ENCODE peak calls at places on chromosomes 16 and 17, in six cellular contexts. C, P, Z, H, V and I are unnamed samples. For H3K36me3, the result is how much of the 10 kb centered on the place peaks cover.

GRCh38 chr17:33978889-33979288 is 276.2 kb upstream of the CCL2 start:
- DNase-seq in Z (no peak), V (no peak), P (no peak), C (no peak), H (no peak), I (no peak)

GRCh38 chr16:86966781-86967180 is 350.4 kb downstream of the C16orf95 start:
- DNase-seq in V (peak), C (no peak), Z (no peak), P (no peak), H (no peak), I (no peak)

GRCh38 chr16:57530104-57530522 is 6.3 kb downstream of the CCDC102A start:
- DNase-seq in P (peak), H (peak), C (no peak), Z (no peak), V (peak), I (no peak)

GRCh38 chr17:2792541-2793169 is 3.6 kb upstream of the RAP1GAP2 start:
- DNase-seq in H (no peak), Z (no peak), V (no peak), P (no peak), C (no peak), I (no peak)

GRCh38 chr17:81573794-81574642 is 21.9 kb upstream of the FAAP100 start:
- DNase-seq in C (no peak), H (no peak), P (no peak), V (no peak), Z (no peak), I (no peak)

GRCh38 chr17:78671607-78672404 is 94.6 kb upstream of the DNAH17 start:
- DNase-seq in Z (no peak), P (no peak), C (no peak), V (no peak), H (no peak), I (no peak)

GRCh38 chr17:73356561-73357170 is 44.9 kb upstream of the CDC42EP4 start:
- DNase-seq in P (no peak), H (no peak), Z (no peak), V (no peak), C (no peak), I (no peak)

GRCh38 chr17:80018917-80019651 is 16.6 kb downstream of the TBC1D16 start:
- DNase-seq in V (no peak), H (no peak), P (no peak), C (no peak), Z (no peak), I (no peak)

GRCh38 chr16:70253291-70254094 is 1.8 kb upstream of the EXOSC6 start:
- DNase-seq in Z (peak), P (peak), C (no peak), H (peak), V (peak), I (peak)
- H3K36me3 ChIP-seq in Z (under half), P (under half), C (under half), H (under half), V (under half), I (under half)

GRCh38 chr16:49687603-49688002 is 168.3 kb downstream of the ZNF423 start:
- DNase-seq in V (no peak), Z (no peak), H (no peak), P (no peak), C (no peak), I (no peak)
- H3K36me3 ChIP-seq in V (under half), Z (under half), H (under half), P (under half), C (under half), I (under half)

DNA sequence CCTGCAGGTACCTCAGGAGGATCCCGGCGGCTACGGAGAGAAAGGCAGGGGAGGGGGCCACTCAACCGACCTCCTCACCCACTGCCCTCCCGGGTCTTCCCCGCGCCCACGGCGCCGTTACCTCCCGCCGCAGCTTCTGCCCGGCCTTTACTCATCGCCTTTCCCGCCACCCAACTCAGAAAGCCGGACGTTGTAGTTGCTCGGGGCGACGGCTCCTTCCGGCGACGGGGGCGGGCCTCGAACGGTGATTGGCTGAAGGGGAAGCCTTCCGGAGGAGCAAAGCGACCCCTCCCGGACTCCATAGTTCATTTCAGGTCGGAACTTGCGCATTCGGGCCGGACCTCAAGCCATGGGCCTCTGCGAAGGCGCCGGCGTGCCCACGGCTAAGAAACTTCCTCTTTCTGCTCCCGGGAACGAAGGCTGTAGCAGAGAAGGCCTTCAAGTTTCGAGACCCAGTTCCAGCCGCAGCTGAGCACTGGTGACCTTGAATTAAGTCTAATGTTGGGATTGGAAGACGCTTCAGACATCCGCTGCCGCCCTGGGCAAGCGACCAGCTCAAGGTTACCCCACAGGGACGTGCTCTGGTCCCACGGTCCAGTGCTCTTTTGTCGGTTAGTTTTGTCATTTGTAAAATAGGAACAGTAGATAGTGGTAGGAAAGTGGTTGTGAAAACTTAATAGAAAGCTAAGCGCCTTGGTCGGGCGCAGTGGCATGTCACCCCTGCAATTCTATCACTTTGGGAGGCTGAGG is at the start of gene PSMC3IP:
- DNase-seq in P (peak), H (peak), C (peak), V (peak), Z (peak), I (peak)
- H3K36me3 ChIP-seq in P (under half), H (under half), C (under half), V (under half), Z (under half), I (under half)

GRCh38 chr17:75793453-75793852 is 8.8 kb downstream of the UNK start:
- DNase-seq in V (no peak), H (no peak), C (no peak), Z (no peak), P (no peak), I (no peak)

GRCh38 chr17:75799402-75799801 is 14.8 kb downstream of the UNK start:
- DNase-seq in C (no peak), H (no peak), Z (no peak), V (peak), P (no peak), I (no peak)

GRCh38 chr17:75791251-75791650 is 6.6 kb downstream of the UNK start:
- DNase-seq in V (no peak), P (no peak), C (no peak), Z (no peak), H (no peak), I (no peak)

DNA sequence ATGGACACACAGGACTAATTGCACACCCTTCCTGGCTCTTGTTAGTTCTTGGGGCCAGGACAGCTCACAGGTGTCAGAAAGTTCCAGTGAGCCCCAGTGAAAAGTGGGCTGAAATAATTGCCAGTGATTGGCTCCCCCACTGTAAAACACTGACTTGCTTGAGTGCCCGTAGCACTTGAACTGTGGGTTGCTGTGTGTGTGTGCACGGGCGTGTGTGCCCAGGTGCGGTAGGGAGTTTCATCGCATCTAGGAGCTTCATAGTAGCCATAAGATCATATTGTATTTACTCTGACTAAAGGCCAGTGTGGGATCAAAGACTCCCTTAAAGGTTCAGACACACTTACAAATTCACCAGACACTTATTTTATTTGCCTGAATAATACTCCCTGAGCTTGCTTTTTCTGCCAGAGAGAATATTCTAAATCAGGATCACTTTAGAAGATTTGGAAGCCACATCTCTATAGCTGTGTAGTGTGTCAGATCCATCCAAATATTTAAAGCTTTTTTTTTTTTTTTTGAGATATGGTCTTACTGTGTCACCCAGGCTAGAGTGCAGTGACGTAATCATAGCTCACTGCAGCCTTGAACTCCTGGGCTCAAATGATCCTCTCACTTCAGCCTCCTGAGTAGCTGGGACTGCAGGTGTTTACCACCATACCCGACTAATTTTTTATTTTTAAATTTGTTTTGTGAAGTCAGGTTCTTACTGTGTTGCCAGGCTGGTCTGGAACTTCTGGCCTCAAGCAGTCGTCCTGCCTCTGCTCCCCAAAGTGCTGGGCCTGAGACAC is 11.4 kb downstream of the UNK start:
- DNase-seq in Z (peak), P (no peak), H (no peak), C (no peak), V (peak), I (no peak)
- H3K36me3 ChIP-seq in Z (under half), P (under half), H (under half), C (under half), V (under half), I (under half)

DNA sequence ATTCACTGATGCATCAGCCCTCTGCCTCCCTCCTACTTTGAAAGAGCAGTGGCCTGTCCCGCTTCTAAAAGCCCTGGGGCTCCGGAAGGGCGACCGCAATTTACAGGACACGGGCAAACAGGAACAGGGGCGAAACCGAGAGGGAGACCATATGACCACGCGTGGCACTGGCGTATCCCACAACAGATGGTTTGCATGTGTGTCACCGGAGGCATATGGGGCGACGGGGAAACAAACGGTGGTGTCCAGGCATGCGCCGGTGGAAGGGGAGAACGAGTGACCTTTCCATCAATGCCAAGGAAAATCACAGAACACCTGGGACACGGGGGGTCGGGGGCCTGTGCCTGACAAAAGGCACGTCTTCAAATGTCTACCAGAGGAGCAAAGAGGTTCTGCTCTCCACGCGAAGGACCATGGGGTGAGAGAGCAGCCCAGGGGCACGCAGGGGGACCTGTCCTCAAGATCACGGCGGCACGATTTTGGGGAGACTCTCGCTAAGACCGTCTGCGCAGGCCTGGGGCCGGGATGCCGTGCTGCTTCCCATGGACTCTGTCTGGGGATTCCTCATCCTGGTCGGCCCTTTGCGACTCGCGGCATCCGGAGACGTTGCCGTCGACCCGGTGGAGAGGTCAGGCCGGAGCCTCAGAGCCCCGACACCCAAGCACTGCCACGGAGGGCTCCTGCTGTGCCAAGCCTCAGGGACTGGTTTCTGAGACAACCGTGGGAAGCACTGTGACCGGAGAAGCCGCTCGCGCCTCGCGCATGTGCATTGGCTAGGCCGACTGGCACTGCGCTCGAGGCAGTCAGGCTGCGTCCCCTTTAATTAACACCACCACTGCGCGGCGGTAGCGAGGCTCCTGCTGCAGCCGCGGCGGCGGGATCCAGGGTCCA is 12.8 kb upstream of the KCNJ18 start:
- DNase-seq in P (no peak), C (no peak), Z (no peak), V (peak), H (no peak), I (no peak)
- H3K36me3 ChIP-seq in P (under half), C (under half), Z (under half), V (under half), H (under half), I (under half)

GRCh38 chr16:31080035-31080629 is 5.9 kb downstream of the ZNF646 start:
- DNase-seq in H (no peak), P (no peak), V (peak), C (no peak), Z (no peak), I (no peak)

GRCh38 chr16:31079342-31079944 is 5.2 kb downstream of the ZNF646 start:
- DNase-seq in H (no peak), C (no peak), P (no peak), Z (no peak), V (no peak), I (no peak)

GRCh38 chr16:31081428-31082351 is 7.1 kb downstream of the PRSS53 start:
- DNase-seq in V (no peak), Z (no peak), C (no peak), P (no peak), H (no peak), I (no peak)

GRCh38 chr16:31082368-31083045 is 6.2 kb downstream of the PRSS53 start:
- DNase-seq in C (no peak), Z (no peak), V (no peak), H (no peak), P (no peak), I (no peak)

DNA sequence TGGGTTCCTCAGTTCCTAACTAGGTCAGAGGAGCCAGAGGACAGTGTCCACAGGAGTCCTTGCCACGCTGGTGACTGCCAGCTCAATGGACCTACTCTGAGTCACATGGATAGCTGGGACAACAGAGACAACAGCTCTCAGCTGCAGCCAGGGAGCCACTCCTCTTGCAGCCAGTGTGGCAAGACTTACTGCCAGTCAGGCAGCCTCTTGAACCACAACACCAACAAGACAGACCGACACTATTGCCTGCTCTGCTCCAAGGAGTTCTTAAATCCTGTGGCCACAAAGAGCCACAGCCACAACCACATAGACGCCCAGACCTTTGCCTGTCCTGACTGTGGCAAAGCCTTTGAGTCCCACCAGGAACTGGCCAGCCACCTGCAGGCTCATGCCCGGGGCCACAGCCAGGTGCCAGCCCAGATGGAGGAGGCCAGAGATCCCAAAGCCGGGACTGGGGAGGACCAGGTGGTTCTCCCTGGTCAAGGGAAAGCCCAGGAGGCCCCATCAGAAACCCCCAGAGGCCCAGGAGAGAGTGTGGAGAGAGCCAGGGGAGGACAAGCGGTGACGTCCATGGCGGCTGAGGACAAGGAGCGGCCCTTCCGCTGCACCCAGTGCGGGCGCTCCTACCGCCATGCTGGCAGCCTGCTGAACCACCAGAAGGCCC is 6.7 kb downstream of the ZNF646 start:
- DNase-seq in Z (no peak), C (no peak), H (no peak), V (no peak), P (no peak), I (no peak)
- H3K36me3 ChIP-seq in Z (under half), C (under half), H (under half), V (under half), P (under half), I (under half)

GRCh38 chr17:17161759-17162158 is 44.4 kb downstream of the PLD6 start:
- DNase-seq in Z (no peak), P (no peak), C (no peak), V (no peak), H (no peak), I (no peak)

GRCh38 chr17:17156511-17156910 is 49.6 kb downstream of the PLD6 start:
- DNase-seq in C (no peak), V (no peak), Z (no peak), P (no peak), H (no peak), I (no peak)

GRCh38 chr17:17157041-17157440 is 49.1 kb downstream of the PLD6 start:
- DNase-seq in H (no peak), Z (no peak), P (no peak), V (no peak), C (no peak), I (no peak)

GRCh38 chr17:17161121-17161520 is 45.0 kb downstream of the PLD6 start:
- DNase-seq in V (no peak), Z (no peak), P (no peak), H (no peak), C (no peak), I (no peak)

GRCh38 chr17:17159571-17159970 is 46.6 kb downstream of the PLD6 start:
- DNase-seq in V (no peak), P (no peak), H (no peak), C (no peak), Z (no peak), I (no peak)
- H3K36me3 ChIP-seq in V (under half), P (under half), H (half or more), C (under half), Z (half or more), I (under half)